ENCODE peak calls at places on chromosomes 4 and X, in five cellular contexts. N is fibroblast of pulmonary artery, E is astrocyte of the spinal cord, Y is gastrocnemius medialis, M is GM20000. Q is an unnamed sample.
A peak's percentile ranks its signal among the peaks of the same experiment; 100 is the strongest.

GRCh38 chr4:51931461-51931860 is 88.5 kb downstream of the DCUN1D4 start:
- DNase-seq in N (no peak), E (peak; percentile 61), Y (no peak), M (no peak), Q (no peak)

GRCh38 chr4:3422241-3422801 is 19.4 kb upstream of the HGFAC start:
- DNase-seq in N (no peak), E (no peak), Y (no peak), M (no peak), Q (no peak)

GRCh38 chr4:72555377-72555831 is 13.6 kb downstream of the ADAMTS3 start:
- DNase-seq in N (no peak), E (no peak), Y (no peak), M (no peak), Q (no peak)

GRCh38 chr4:47831026-47831689 is 6.7 kb downstream of the CORIN start:
- DNase-seq in N (no peak), E (no peak), Y (peak; percentile 31), M (no peak), Q (no peak)

GRCh38 chr4:78437608-78438088 is 113.9 kb upstream of the ANXA3 start:
- DNase-seq in N (peak; percentile 12), E (no peak), Y (no peak), M (no peak), Q (no peak)

GRCh38 chrX:13653022-13653693 is at the start of gene TCEANC:
- DNase-seq in N (peak; percentile 97), E (peak; percentile 99), Y (peak; percentile 94), M (peak; percentile 79), Q (peak; percentile 87)

GRCh38 chr4:168092176-168092712 is at the start of gene ANXA10:
- DNase-seq in N (no peak), E (no peak), Y (no peak), M (no peak), Q (no peak)

GRCh38 chr4:159201168-159201567 is 98.3 kb downstream of the RAPGEF2 start:
- DNase-seq in N (no peak), E (no peak), Y (no peak), M (no peak), Q (no peak)

GRCh38 chrX:848366-848765 is 217.8 kb downstream of the SHOX start:
- DNase-seq in N (no peak), E (no peak), Y (no peak), M (no peak), Q (no peak)

GRCh38 chr4:108693819-108694218 is 43.4 kb downstream of the OSTC start:
- DNase-seq in N (peak; percentile 42), E (no peak), Y (no peak), M (no peak), Q (no peak)

GRCh38 chrX:25191403-25191802 is 175.6 kb upstream of the ARX start:
- DNase-seq in N (no peak), E (no peak), Y (no peak), M (no peak), Q (no peak)
- TF ChIP-seq CTCF in N (no peak), E (peak; percentile 8), Y (no peak), M (no peak), Q (no peak)

GRCh38 chr4:2261110-2261852 is 628 bp downstream of the MXD4 start:
- DNase-seq in N (peak; percentile 48), E (no peak), Y (peak; percentile 33), M (peak; percentile 86), Q (no peak)
- TF ChIP-seq CTCF in N (no peak), E (no peak), Y (no peak), M (no peak), Q (no peak)

GRCh38 chr4:182268966-182269365 is 25.8 kb downstream of the TENM3 start:
- DNase-seq in N (no peak), E (no peak), Y (no peak), M (no peak), Q (no peak)

GRCh38 chr4:182263562-182263961 is 20.4 kb downstream of the TENM3 start:
- DNase-seq in N (no peak), E (no peak), Y (no peak), M (no peak), Q (no peak)

GRCh38 chr4:182264139-182264752 is 21.0 kb downstream of the TENM3 start:
- DNase-seq in N (no peak), E (no peak), Y (no peak), M (no peak), Q (no peak)

GRCh38 chr4:182267048-182267447 is 23.8 kb downstream of the TENM3 start:
- DNase-seq in N (no peak), E (no peak), Y (no peak), M (no peak), Q (no peak)

DNA sequence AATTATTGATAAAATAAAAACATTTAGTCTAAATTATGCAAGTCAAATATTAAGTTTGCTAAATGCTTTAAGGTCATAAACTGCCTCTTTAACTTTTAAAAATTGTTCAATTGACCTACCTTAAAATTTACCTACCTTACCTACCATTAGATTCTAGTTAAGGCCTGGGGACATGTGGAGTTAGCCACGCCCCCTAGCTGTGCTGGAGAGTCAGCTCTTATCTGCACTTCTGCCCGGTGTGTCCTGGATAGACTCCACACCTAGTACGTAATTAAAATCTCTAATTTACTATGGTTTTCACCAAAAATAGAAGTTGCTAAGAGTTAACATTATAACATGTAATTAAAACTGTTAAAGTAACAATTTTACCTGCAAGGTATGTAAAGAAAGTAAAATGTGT is 22.7 kb downstream of the TENM3 start:
- DNase-seq in N (no peak), E (no peak), Y (no peak), M (no peak), Q (no peak)
- TF ChIP-seq CTCF in N (no peak), E (no peak), Y (no peak), M (no peak), Q (no peak)

DNA sequence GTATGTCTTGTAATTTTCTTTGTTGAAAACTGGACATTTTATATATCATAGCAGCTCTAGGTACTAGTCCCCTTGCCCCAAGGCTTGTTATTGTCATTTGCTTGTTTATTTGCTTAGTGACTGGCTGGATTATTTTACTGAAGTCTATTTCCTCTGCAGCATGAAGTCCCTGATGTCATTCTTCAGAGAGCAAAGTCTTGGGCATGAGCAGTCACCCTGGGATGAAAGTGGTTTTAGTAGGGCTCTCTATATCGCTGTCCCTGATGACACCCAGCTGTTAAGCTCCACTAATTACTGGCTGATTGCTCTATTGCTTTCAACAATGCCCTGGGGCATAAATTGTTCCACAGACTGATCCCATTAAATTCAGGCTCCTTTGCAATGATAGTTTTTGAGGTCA is 113.5 kb upstream of the USP9X start:
- DNase-seq in N (no peak), E (no peak), Y (no peak), M (no peak), Q (no peak)
- TF ChIP-seq CTCF in N (no peak), E (no peak), Y (no peak), M (no peak), Q (no peak)

GRCh38 chr4:27176400-27176799 is 315.8 kb downstream of the STIM2 start:
- DNase-seq in N (peak; percentile 45), E (peak; percentile 32), Y (no peak), M (no peak), Q (no peak)
- TF ChIP-seq CTCF in N (peak; percentile 23), E (peak; percentile 52), Y (no peak), M (no peak), Q (no peak)

GRCh38 chrX:95762716-95763115 is 921.9 kb upstream of the DIAPH2 start:
- DNase-seq in N (no peak), E (no peak), Y (no peak), M (no peak), Q (no peak)
- TF ChIP-seq CTCF in N (no peak), E (no peak), Y (no peak), M (no peak), Q (no peak)

DNA sequence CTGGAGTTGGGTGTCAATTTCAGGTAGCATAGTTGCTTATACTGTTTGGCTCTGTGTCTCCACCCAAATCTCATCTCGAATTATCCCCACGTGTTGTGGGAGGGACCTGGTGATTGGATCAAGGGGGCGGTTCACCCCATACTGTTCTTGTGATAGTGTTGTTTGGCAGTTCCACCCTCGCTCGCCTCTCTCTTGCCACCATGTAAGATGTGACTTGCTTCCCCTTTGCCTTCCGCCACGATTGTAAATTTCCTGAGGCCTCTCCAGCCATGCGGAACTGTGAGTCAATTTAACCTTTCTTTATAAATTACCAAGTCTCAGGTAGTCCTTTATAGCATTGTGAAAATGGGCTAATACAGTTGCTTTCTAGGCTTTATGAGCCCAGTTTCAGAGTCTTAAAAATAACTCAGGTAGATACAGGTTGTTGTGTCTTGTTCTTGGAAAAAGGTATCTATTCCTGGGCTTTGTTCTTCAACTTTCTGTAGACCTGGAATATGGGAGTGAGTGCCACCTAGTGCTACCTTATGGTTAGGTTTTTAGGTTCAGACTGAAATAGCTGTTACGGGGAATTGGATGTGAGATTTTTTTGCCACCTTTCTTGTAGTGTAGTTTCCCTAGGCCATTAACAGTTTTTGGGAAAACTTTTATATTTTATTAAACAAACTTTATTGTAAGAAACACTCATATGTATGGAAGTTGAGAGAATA is 15.6 kb downstream of the PGK1 start:
- DNase-seq in N (peak; percentile 20), E (no peak), Y (no peak), M (no peak), Q (no peak)
- TF ChIP-seq CTCF in N (peak; percentile 30), E (peak; percentile 27), Y (no peak), M (no peak), Q (no peak)

GRCh38 chr4:143399113-143399949 is 62.7 kb downstream of the GAB1 start:
- DNase-seq in N (peak; percentile 48), E (peak; percentile 29), Y (no peak), M (peak; percentile 14), Q (no peak)
- TF ChIP-seq CTCF in N (peak; percentile 81), E (peak; percentile 71), Y (peak; percentile 37), M (peak; percentile 67), Q (peak; percentile 65)